ENCODE peak calls at places on chromosomes 2 and 18, in six cellular contexts. One of them, this sample, is unnamed.

GRCh38 chr18:6482198-6482977 is 67.7 kb upstream of the L3MBTL4 start:
- DNase-seq in CD4-positive, alpha-beta memory T cell: no peak
- DNase-seq in GDM1: no peak
- DNase-seq in GM23248: peak
- DNase-seq in ELF-1: peak
- DNase-seq in stimulated activated CD8-positive, alpha-beta memory T cell treated with anti-CD3 and anti-CD28 coated beads, Interleukin-7, amount 100 ng/mL, for 4 hours: no peak
- DNase-seq in this sample: peak

GRCh38 chr2:124542932-124543640 is 518.0 kb downstream of the CNTNAP5 start:
- DNase-seq in CD4-positive, alpha-beta memory T cell: no peak
- DNase-seq in GDM1: no peak
- DNase-seq in GM23248: no peak
- DNase-seq in ELF-1: no peak
- DNase-seq in stimulated activated CD8-positive, alpha-beta memory T cell treated with anti-CD3 and anti-CD28 coated beads, Interleukin-7, amount 100 ng/mL, for 4 hours: no peak
- DNase-seq in this sample: no peak

GRCh38 chr2:105104208-105104731 is 66.4 kb downstream of the MRPS9 start:
- DNase-seq in CD4-positive, alpha-beta memory T cell: no peak
- DNase-seq in GDM1: no peak
- DNase-seq in GM23248: peak
- DNase-seq in ELF-1: no peak
- DNase-seq in stimulated activated CD8-positive, alpha-beta memory T cell treated with anti-CD3 and anti-CD28 coated beads, Interleukin-7, amount 100 ng/mL, for 4 hours: no peak
- DNase-seq in this sample: peak

GRCh38 chr2:118576109-118576855 is 271.2 kb downstream of the EN1 start:
- DNase-seq in CD4-positive, alpha-beta memory T cell: no peak
- DNase-seq in GDM1: no peak
- DNase-seq in GM23248: peak
- DNase-seq in ELF-1: no peak
- DNase-seq in stimulated activated CD8-positive, alpha-beta memory T cell treated with anti-CD3 and anti-CD28 coated beads, Interleukin-7, amount 100 ng/mL, for 4 hours: no peak
- DNase-seq in this sample: peak

GRCh38 chr18:11658989-11659388 is 30.1 kb upstream of the GNAL start:
- DNase-seq in CD4-positive, alpha-beta memory T cell: no peak
- DNase-seq in GDM1: no peak
- DNase-seq in GM23248: peak
- DNase-seq in ELF-1: peak
- DNase-seq in stimulated activated CD8-positive, alpha-beta memory T cell treated with anti-CD3 and anti-CD28 coated beads, Interleukin-7, amount 100 ng/mL, for 4 hours: no peak
- DNase-seq in this sample: no peak

GRCh38 chr2:31694444-31694843 is 113.7 kb upstream of the SRD5A2 start:
- DNase-seq in CD4-positive, alpha-beta memory T cell: no peak
- DNase-seq in GDM1: no peak
- DNase-seq in GM23248: peak
- DNase-seq in ELF-1: no peak
- DNase-seq in stimulated activated CD8-positive, alpha-beta memory T cell treated with anti-CD3 and anti-CD28 coated beads, Interleukin-7, amount 100 ng/mL, for 4 hours: no peak
- DNase-seq in this sample: no peak

GRCh38 chr2:173720310-173720709 is 244.9 kb downstream of the SP3 start:
- DNase-seq in CD4-positive, alpha-beta memory T cell: no peak
- DNase-seq in GDM1: no peak
- DNase-seq in GM23248: peak
- DNase-seq in ELF-1: peak
- DNase-seq in stimulated activated CD8-positive, alpha-beta memory T cell treated with anti-CD3 and anti-CD28 coated beads, Interleukin-7, amount 100 ng/mL, for 4 hours: no peak
- DNase-seq in this sample: peak

GRCh38 chr2:216596234-216596985 is 36.8 kb upstream of the IGFBP2 start:
- DNase-seq in CD4-positive, alpha-beta memory T cell: no peak
- DNase-seq in GDM1: no peak
- DNase-seq in GM23248: peak
- DNase-seq in ELF-1: no peak
- DNase-seq in stimulated activated CD8-positive, alpha-beta memory T cell treated with anti-CD3 and anti-CD28 coated beads, Interleukin-7, amount 100 ng/mL, for 4 hours: no peak
- DNase-seq in this sample: peak

GRCh38 chr2:69652206-69652605 is 8.7 kb upstream of the AAK1 start:
- DNase-seq in CD4-positive, alpha-beta memory T cell: no peak
- DNase-seq in GDM1: no peak
- DNase-seq in GM23248: peak
- DNase-seq in ELF-1: no peak
- DNase-seq in stimulated activated CD8-positive, alpha-beta memory T cell treated with anti-CD3 and anti-CD28 coated beads, Interleukin-7, amount 100 ng/mL, for 4 hours: no peak
- DNase-seq in this sample: peak

GRCh38 chr18:35376393-35376741 is 770 bp downstream of the ZNF396 start:
- DNase-seq in CD4-positive, alpha-beta memory T cell: no peak
- DNase-seq in GDM1: peak
- DNase-seq in GM23248: no peak
- DNase-seq in ELF-1: peak
- DNase-seq in stimulated activated CD8-positive, alpha-beta memory T cell treated with anti-CD3 and anti-CD28 coated beads, Interleukin-7, amount 100 ng/mL, for 4 hours: no peak
- DNase-seq in this sample: no peak

GRCh38 chr2:204604061-204604460 is 58.8 kb downstream of the PARD3B start:
- DNase-seq in CD4-positive, alpha-beta memory T cell: no peak
- DNase-seq in GDM1: no peak
- DNase-seq in GM23248: peak
- DNase-seq in ELF-1: no peak
- DNase-seq in stimulated activated CD8-positive, alpha-beta memory T cell treated with anti-CD3 and anti-CD28 coated beads, Interleukin-7, amount 100 ng/mL, for 4 hours: no peak
- DNase-seq in this sample: peak

GRCh38 chr18:49460958-49461601 is 635 bp upstream of the DYM start:
- DNase-seq in CD4-positive, alpha-beta memory T cell: peak
- DNase-seq in GDM1: no peak
- DNase-seq in GM23248: peak
- DNase-seq in ELF-1: no peak
- DNase-seq in stimulated activated CD8-positive, alpha-beta memory T cell treated with anti-CD3 and anti-CD28 coated beads, Interleukin-7, amount 100 ng/mL, for 4 hours: no peak
- DNase-seq in this sample: peak

This sample was measured in AG10803.